ENCODE peak calls at places on chromosomes 4 and X, in four cellular contexts. One of them, this sample, is unnamed.

GRCh38 chrX:77451041-77451440 is 3.9 kb downstream of the FGF16 start:
- DNase-seq in right cardiac atrium: no peak
- DNase-seq in IMR-90: peak
- DNase-seq in choroid plexus epithelial cell: peak
- DNase-seq in this sample: no peak

GRCh38 chrX:54479471-54480122 is 16.4 kb downstream of the FGD1 start:
- DNase-seq in right cardiac atrium: no peak
- DNase-seq in IMR-90: no peak
- DNase-seq in choroid plexus epithelial cell: peak
- DNase-seq in this sample: peak

GRCh38 chr4:99863804-99864203 is 30.4 kb downstream of the LAMTOR3 start:
- DNase-seq in right cardiac atrium: no peak
- DNase-seq in IMR-90: peak
- DNase-seq in choroid plexus epithelial cell: peak
- DNase-seq in this sample: no peak

GRCh38 chr4:40952672-40953071 is 202.9 kb downstream of the NSUN7 start:
- DNase-seq in choroid plexus epithelial cell: no peak
- DNase-seq in right cardiac atrium: no peak
- DNase-seq in IMR-90: no peak
- DNase-seq in this sample: no peak

GRCh38 chrX:109857898-109858297 is 124.8 kb upstream of the ACSL4 start:
- DNase-seq in IMR-90: peak
- DNase-seq in right cardiac atrium: no peak
- DNase-seq in choroid plexus epithelial cell: peak
- DNase-seq in this sample: no peak

GRCh38 chrX:115948018-115948923 is 222.3 kb upstream of the AGTR2 start:
- DNase-seq in choroid plexus epithelial cell: no peak
- DNase-seq in right cardiac atrium: no peak
- DNase-seq in IMR-90: peak
- DNase-seq in this sample: peak

GRCh38 chrX:21590012-21590776 is 67.9 kb downstream of the KLHL34 start:
- DNase-seq in choroid plexus epithelial cell: no peak
- DNase-seq in IMR-90: no peak
- DNase-seq in right cardiac atrium: no peak
- DNase-seq in this sample: no peak

GRCh38 chr4:74202062-74202586 is 44.2 kb downstream of the MTHFD2L start:
- DNase-seq in choroid plexus epithelial cell: no peak
- DNase-seq in right cardiac atrium: no peak
- DNase-seq in IMR-90: peak
- DNase-seq in this sample: no peak

GRCh38 chr4:87330761-87331160 is 8.1 kb upstream of the HSD17B13 start:
- DNase-seq in choroid plexus epithelial cell: no peak
- DNase-seq in right cardiac atrium: no peak
- DNase-seq in IMR-90: no peak
- DNase-seq in this sample: no peak

GRCh38 chr4:20109395-20109794 is 142.3 kb upstream of the SLIT2 start:
- DNase-seq in right cardiac atrium: no peak
- DNase-seq in choroid plexus epithelial cell: peak
- DNase-seq in IMR-90: peak
- DNase-seq in this sample: no peak

GRCh38 chrX:97308161-97308560 is 424.5 kb downstream of the RPA4 start:
- DNase-seq in IMR-90: peak
- DNase-seq in right cardiac atrium: no peak
- DNase-seq in choroid plexus epithelial cell: peak
- DNase-seq in this sample: no peak

GRCh38 chr4:145736241-145736831 is 56.4 kb downstream of the C4orf51 start:
- DNase-seq in IMR-90: no peak
- DNase-seq in right cardiac atrium: peak
- DNase-seq in choroid plexus epithelial cell: no peak
- DNase-seq in this sample: no peak

GRCh38 chrX:104013158-104013557 is 350 bp downstream of the H2BW1 start:
- DNase-seq in choroid plexus epithelial cell: no peak
- DNase-seq in IMR-90: no peak
- DNase-seq in right cardiac atrium: no peak
- DNase-seq in this sample: no peak

GRCh38 chr4:113106076-113106475 is 56.6 kb downstream of the ANK2 start:
- DNase-seq in IMR-90: peak
- DNase-seq in right cardiac atrium: no peak
- DNase-seq in choroid plexus epithelial cell: peak
- DNase-seq in this sample: no peak

GRCh38 chrX:105610401-105610800 is 211.9 kb upstream of the NRK start:
- DNase-seq in right cardiac atrium: no peak
- DNase-seq in choroid plexus epithelial cell: peak
- DNase-seq in IMR-90: no peak
- DNase-seq in this sample: no peak

GRCh38 chr4:88964450-88964849 is 92.5 kb downstream of the FAM13A start:
- DNase-seq in right cardiac atrium: no peak
- DNase-seq in choroid plexus epithelial cell: peak
- DNase-seq in IMR-90: peak
- DNase-seq in this sample: no peak

GRCh38 chrX:88135735-88136134 is 611.3 kb upstream of the CPXCR1 start:
- DNase-seq in choroid plexus epithelial cell: peak
- DNase-seq in IMR-90: no peak
- DNase-seq in right cardiac atrium: no peak
- DNase-seq in this sample: no peak

GRCh38 chr4:63788271-63788670 is 621.0 kb downstream of the TECRL start:
- DNase-seq in right cardiac atrium: no peak
- DNase-seq in IMR-90: no peak
- DNase-seq in choroid plexus epithelial cell: no peak
- DNase-seq in this sample: no peak

GRCh38 chr4:4825431-4825830 is 34.0 kb upstream of the MSX1 start:
- DNase-seq in choroid plexus epithelial cell: no peak
- DNase-seq in right cardiac atrium: no peak
- DNase-seq in IMR-90: no peak
- DNase-seq in this sample: no peak

GRCh38 chrX:133749951-133750350 is 235.4 kb downstream of the GPC3 start:
- DNase-seq in right cardiac atrium: no peak
- DNase-seq in choroid plexus epithelial cell: no peak
- DNase-seq in IMR-90: no peak
- DNase-seq in this sample: no peak

GRCh38 chrX:18390941-18391538 is 34.4 kb upstream of the CDKL5 start:
- DNase-seq in choroid plexus epithelial cell: peak
- DNase-seq in IMR-90: peak
- DNase-seq in right cardiac atrium: peak
- DNase-seq in this sample: peak

GRCh38 chr4:62133977-62134376 is 933.9 kb downstream of the ADGRL3 start:
- DNase-seq in choroid plexus epithelial cell: peak
- DNase-seq in right cardiac atrium: no peak
- DNase-seq in IMR-90: no peak
- DNase-seq in this sample: no peak

GRCh38 chr4:44859477-44859876 is 133.1 kb upstream of the GNPDA2 start:
- DNase-seq in choroid plexus epithelial cell: no peak
- DNase-seq in IMR-90: no peak
- DNase-seq in right cardiac atrium: no peak
- DNase-seq in this sample: no peak

GRCh38 chrX:55279832-55280231 is 15.1 kb upstream of the PAGE3 start:
- DNase-seq in right cardiac atrium: no peak
- DNase-seq in IMR-90: no peak
- DNase-seq in choroid plexus epithelial cell: no peak
- DNase-seq in this sample: no peak

GRCh38 chr4:80333121-80333520 is 2.4 kb upstream of the CFAP299 start:
- DNase-seq in right cardiac atrium: no peak
- DNase-seq in IMR-90: peak
- DNase-seq in choroid plexus epithelial cell: peak
- DNase-seq in this sample: no peak

GRCh38 chrX:108028854-108029253 is 16.0 kb upstream of the VSIG1 start:
- DNase-seq in IMR-90: no peak
- DNase-seq in right cardiac atrium: no peak
- DNase-seq in choroid plexus epithelial cell: no peak
- DNase-seq in this sample: no peak

DNA sequence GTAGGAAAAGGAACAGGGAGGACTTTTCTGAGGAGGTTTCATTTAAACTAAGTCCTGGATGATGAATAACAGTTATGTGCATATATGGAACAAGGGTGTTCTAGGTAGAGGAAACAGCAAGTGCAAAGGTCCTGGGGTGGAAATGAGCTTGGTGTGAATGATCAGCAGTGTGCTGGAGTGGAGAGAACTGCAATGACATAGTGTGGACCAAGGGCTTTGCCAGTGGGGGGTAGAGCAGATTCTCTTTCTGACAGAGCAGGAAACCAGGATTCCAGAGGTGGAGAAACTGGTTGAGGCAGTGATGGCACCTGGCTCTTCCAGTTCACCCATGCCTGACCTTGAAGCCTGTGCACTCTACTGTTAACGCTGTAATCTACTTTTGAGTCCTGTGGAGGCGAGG is 1.7 kb downstream of the PPP1R3F start:
- DNase-seq in choroid plexus epithelial cell: no peak
- DNase-seq in IMR-90: no peak
- DNase-seq in right cardiac atrium: no peak
- DNase-seq in this sample: no peak
- H3K4me3 ChIP-seq in choroid plexus epithelial cell: no peak
- H3K4me3 ChIP-seq in IMR-90: no peak
- H3K4me3 ChIP-seq in right cardiac atrium: peak
- H3K4me3 ChIP-seq in this sample: no peak

GRCh38 chr4:123417813-123418212 is 21.2 kb downstream of the SPRY1 start:
- DNase-seq in choroid plexus epithelial cell: peak
- DNase-seq in right cardiac atrium: no peak
- DNase-seq in IMR-90: no peak
- DNase-seq in this sample: no peak
- H3K4me3 ChIP-seq in choroid plexus epithelial cell: no peak
- H3K4me3 ChIP-seq in right cardiac atrium: no peak
- H3K4me3 ChIP-seq in IMR-90: no peak
- H3K4me3 ChIP-seq in this sample: no peak

DNA sequence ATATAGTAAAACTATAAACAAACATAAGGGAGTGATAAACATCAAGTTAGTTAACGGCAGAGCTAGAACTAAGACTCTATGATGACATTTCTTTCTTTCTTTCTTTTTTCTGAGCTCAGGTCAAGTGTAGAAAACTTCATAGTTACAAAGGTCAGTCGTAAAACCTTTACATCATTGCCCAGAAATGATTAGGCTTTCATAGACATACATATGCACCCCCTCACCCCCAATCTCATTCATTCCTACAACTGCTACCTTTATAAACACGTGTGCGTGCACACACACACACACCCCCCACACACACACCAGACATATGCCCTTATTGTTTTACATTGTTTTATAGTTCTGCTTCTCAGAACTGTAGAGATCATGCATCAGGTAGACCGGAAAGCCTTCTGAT is 5.7 kb downstream of the EIF1AX start:
- DNase-seq in choroid plexus epithelial cell: no peak
- DNase-seq in IMR-90: no peak
- DNase-seq in right cardiac atrium: no peak
- DNase-seq in this sample: no peak
- H3K4me3 ChIP-seq in choroid plexus epithelial cell: no peak
- H3K4me3 ChIP-seq in IMR-90: no peak
- H3K4me3 ChIP-seq in right cardiac atrium: no peak
- H3K4me3 ChIP-seq in this sample: no peak

DNA sequence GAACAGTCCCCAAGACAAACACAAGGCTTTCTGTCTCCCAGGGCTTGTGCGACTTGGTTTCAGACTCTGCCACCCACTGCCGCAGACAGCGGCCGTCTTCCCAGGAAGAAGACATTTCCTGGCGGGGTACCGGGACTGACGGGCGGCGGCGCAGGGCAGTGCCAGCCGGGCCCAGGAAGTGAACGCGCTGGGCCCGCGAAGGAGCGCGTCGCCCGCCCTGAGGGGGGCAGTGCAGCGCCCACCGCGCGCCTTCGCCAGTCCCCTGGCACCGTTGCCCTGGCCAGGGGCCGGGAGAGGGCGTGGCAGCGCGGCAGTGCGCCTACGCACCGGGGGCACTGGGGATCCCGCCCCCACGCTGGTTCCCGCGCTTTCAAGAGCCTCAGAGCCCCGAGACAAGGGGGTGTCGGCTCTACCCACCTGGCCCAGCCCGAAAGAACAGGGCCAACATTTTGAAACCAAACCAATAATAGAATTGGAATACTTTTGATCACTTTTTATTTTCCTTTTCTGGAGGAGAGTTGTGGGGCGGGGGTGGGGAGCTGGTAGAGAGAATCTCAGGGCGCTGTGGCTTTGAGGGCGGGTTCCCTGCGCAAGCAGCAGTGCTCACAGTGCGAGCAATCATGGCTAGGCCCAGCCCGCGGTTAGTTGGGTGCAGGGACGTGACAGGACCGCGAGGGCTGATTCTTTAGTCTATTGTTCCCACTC is 23.6 kb upstream of the APLN start:
- DNase-seq in IMR-90: no peak
- DNase-seq in choroid plexus epithelial cell: no peak
- DNase-seq in right cardiac atrium: peak
- DNase-seq in this sample: peak
- H3K4me3 ChIP-seq in IMR-90: peak
- H3K4me3 ChIP-seq in choroid plexus epithelial cell: peak
- H3K4me3 ChIP-seq in right cardiac atrium: peak
- H3K4me3 ChIP-seq in this sample: peak